ENCODE peak calls at places on chromosome 6, in nine cellular contexts. R is mucosa of descending colon, L is uterus, Q is transverse colon, F is fibroblast of the aortic adventitia, K is fibroblast of villous mesenchyme, N is BE2C, X is psoas muscle, D is fibroblast of pulmonary artery. W is an unnamed sample.
A peak's percentile ranks its signal among the peaks of the same experiment; 100 is the strongest.

GRCh38 chr6:156820089-156820798 is 43.1 kb downstream of the ARID1B start:
- DNase-seq in X (no peak), L (no peak), R (no peak), K (no peak), F (no peak), Q (no peak), D (no peak), N (no peak), W (no peak)

GRCh38 chr6:13453771-13454251 is 33.6 kb downstream of the GFOD1 start:
- DNase-seq in L (no peak), Q (no peak), N (peak; percentile 24), F (peak; percentile 16), K (peak; percentile 18), X (no peak), D (peak; percentile 51), R (no peak), W (no peak)

GRCh38 chr6:84777888-84778287 is 13.5 kb upstream of the TBX18 start:
- DNase-seq in L (no peak), R (no peak), F (no peak), K (no peak), D (no peak), Q (no peak), N (no peak), X (no peak), W (peak; percentile 70)

GRCh38 chr6:158445426-158446085 is 114.3 kb upstream of the TMEM181 start:
- DNase-seq in R (no peak), X (no peak), L (no peak), Q (no peak), D (no peak), N (no peak), F (no peak), K (no peak), W (peak; percentile 22)

GRCh38 chr6:118288355-118289124 is 259.6 kb upstream of the PLN start:
- DNase-seq in F (peak; percentile 15), N (no peak), R (no peak), D (peak; percentile 35), X (no peak), Q (no peak), L (no peak), K (peak; percentile 9), W (no peak)

GRCh38 chr6:15264902-15265761 is 19.3 kb downstream of the JARID2 start:
- DNase-seq in F (no peak), N (peak; percentile 23), R (no peak), L (no peak), K (peak; percentile 72), Q (no peak), D (peak; percentile 51), X (peak; percentile 64), W (peak; percentile 94)

GRCh38 chr6:5592911-5593519 is 331.7 kb downstream of the FARS2 start:
- DNase-seq in L (no peak), N (no peak), X (no peak), D (no peak), R (no peak), Q (no peak), F (no peak), K (no peak), W (no peak)

GRCh38 chr6:41232667-41233066 is 4.5 kb downstream of the TREML4 start:
- DNase-seq in D (no peak), F (no peak), K (no peak), Q (no peak), N (no peak), R (no peak), X (no peak), L (no peak), W (no peak)

GRCh38 chr6:44169886-44170570 is 11.4 kb downstream of the CAPN11 start:
- DNase-seq in K (no peak), D (no peak), R (no peak), Q (peak; percentile 34), L (no peak), F (no peak), X (no peak), N (no peak), W (no peak)

GRCh38 chr6:135774006-135774405 is 77.5 kb upstream of the PDE7B start:
- DNase-seq in F (no peak), N (no peak), K (no peak), X (no peak), D (no peak), L (no peak), Q (no peak), R (no peak), W (no peak)

GRCh38 chr6:99514089-99514488 is 1.1 kb downstream of the USP45 start:
- DNase-seq in F (peak; percentile 15), D (no peak), L (no peak), R (no peak), K (peak; percentile 29), N (no peak), X (no peak), Q (no peak), W (no peak)

GRCh38 chr6:100088009-100088408 is 94.0 kb upstream of the MCHR2 start:
- DNase-seq in Q (no peak), N (no peak), L (no peak), K (peak; percentile 68), F (peak; percentile 79), X (no peak), D (peak; percentile 36), R (no peak), W (peak; percentile 95)

GRCh38 chr6:66605011-66605410 is 898.0 kb upstream of the EYS start:
- DNase-seq in K (no peak), F (no peak), Q (no peak), N (no peak), D (no peak), X (no peak), L (no peak), R (no peak), W (no peak)

GRCh38 chr6:5582758-5583157 is 321.4 kb downstream of the FARS2 start:
- DNase-seq in D (no peak), Q (no peak), L (no peak), R (no peak), X (no peak), F (no peak), N (no peak), K (peak; percentile 14), W (peak; percentile 36)

DNA sequence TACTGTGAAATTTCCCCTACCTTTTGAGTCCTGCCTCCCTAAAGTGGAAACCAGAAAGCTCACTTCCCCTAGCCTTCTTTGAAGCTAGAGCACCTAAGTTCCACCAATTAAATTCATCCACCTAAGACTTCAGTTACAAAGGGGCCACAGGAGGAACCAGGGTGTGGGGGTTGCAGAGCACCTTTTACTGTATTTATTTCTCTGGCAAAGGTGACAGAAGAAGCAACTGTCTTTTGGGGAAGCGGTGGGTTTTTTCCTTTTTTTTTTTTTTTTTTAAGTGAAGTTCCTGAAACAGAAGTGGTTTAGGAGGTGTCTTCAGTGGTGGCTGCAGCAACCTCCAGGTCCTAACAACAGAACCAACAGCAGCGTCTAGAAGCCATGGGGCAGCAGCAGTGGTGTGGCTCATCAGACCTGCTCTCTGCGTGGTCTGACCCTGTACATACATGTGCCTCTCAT is 13.1 kb downstream of the PSMB9 start:
- DNase-seq in L (no peak), D (no peak), Q (no peak), F (no peak), K (no peak), N (no peak), X (no peak), R (no peak), W (no peak)
- H3K4me3 ChIP-seq in L (no peak overlapping the region), D (no peak overlapping the region), Q (no peak overlapping the region), F (no peak overlapping the region), K (no peak overlapping the region), N (no peak overlapping the region), X (no peak overlapping the region), R (no peak overlapping the region), W (no peak overlapping the region)

DNA sequence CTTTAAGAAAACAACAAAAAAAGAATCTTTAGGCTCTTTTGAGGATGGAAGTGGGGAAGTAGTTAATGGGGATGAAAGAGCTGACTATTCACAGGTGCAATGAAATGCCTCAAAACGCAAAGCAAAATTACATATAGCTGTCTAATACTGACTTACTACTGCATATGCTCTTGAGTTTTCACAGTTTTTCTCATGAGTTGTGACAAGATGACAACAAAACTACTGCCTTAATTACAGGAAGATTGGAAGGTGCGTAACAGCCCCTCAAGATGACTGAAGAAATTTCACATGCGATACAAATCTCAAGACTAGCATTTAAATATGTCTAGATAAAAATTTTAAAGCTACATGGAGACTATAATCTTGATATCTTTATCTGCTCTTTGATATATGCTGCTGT is 547.8 kb upstream of the POU3F2 start:
- DNase-seq in F (no peak), X (no peak), N (no peak), R (no peak), L (no peak), D (no peak), K (no peak), Q (no peak), W (no peak)
- TF ChIP-seq CTCF in F (no peak), X (no peak), N (no peak), R (no peak), L (no peak), D (no peak), K (no peak), Q (no peak), W (no peak)

GRCh38 chr6:144234399-144234798 is 50.7 kb upstream of the UTRN start:
- DNase-seq in L (no peak), Q (no peak), N (no peak), R (no peak), D (no peak), K (no peak), X (no peak), F (no peak), W (no peak)

GRCh38 chr6:144234935-144235334 is 50.2 kb upstream of the UTRN start:
- DNase-seq in R (no peak), F (no peak), L (no peak), Q (no peak), X (no peak), N (no peak), D (no peak), K (no peak), W (no peak)

GRCh38 chr6:144232434-144233223 is 52.5 kb upstream of the UTRN start:
- DNase-seq in Q (no peak), X (no peak), L (no peak), F (peak; percentile 46), N (no peak), R (no peak), K (no peak), D (no peak), W (no peak)
- H3K4me3 ChIP-seq in Q (no peak overlapping the region), X (no peak overlapping the region), L (no peak overlapping the region), F (no peak overlapping the region), N (no peak overlapping the region), R (no peak overlapping the region), K (no peak overlapping the region), D (no peak overlapping the region), W (no peak overlapping the region)

GRCh38 chr6:16818992-16819626 is 57.8 kb upstream of the ATXN1 start:
- DNase-seq in X (no peak), N (no peak), R (no peak), K (no peak), F (no peak), L (no peak), D (no peak), Q (no peak), W (no peak)

GRCh38 chr6:16822529-16822928 is 61.3 kb upstream of the ATXN1 start:
- DNase-seq in X (no peak), N (no peak), R (no peak), F (no peak), K (no peak), D (no peak), Q (no peak), L (no peak), W (no peak)

GRCh38 chr6:16817594-16817993 is 56.3 kb upstream of the ATXN1 start:
- DNase-seq in X (no peak), N (no peak), F (no peak), L (no peak), D (no peak), R (no peak), Q (no peak), K (no peak), W (no peak)

GRCh38 chr6:16821834-16822264 is 60.6 kb upstream of the ATXN1 start:
- DNase-seq in X (no peak), K (no peak), R (no peak), N (no peak), D (no peak), L (no peak), F (no peak), Q (no peak), W (no peak)

GRCh38 chr6:16819752-16820151 is 58.5 kb upstream of the ATXN1 start:
- DNase-seq in L (no peak), Q (no peak), F (peak; percentile 48), N (no peak), X (no peak), K (peak; percentile 27), D (peak; percentile 20), R (no peak), W (peak; percentile 32)
- TF ChIP-seq CTCF in L (no peak), Q (no peak), F (peak; percentile 49), N (peak; percentile 25), X (no peak), K (peak; percentile 39), D (peak; percentile 40), R (no peak), W (peak; percentile 45)